ENCODE peak calls at places on chromosome 6, in four cellular contexts. One of them, this sample, is unnamed.

GRCh38 chr6:157328108-157328692 is 4.9 kb upstream of the TMEM242 start:
- DNase-seq in WTC11: no peak
- DNase-seq in KBM-7: no peak
- DNase-seq in activated CD4-positive, CD25-positive, alpha-beta regulatory T cell: no peak
- DNase-seq in this sample: no peak

GRCh38 chr6:42028234-42029061 is 21.9 kb upstream of the TAF8 start:
- DNase-seq in WTC11: no peak
- DNase-seq in KBM-7: peak
- DNase-seq in activated CD4-positive, CD25-positive, alpha-beta regulatory T cell: no peak
- DNase-seq in this sample: no peak

GRCh38 chr6:117951783-117952182 is 44.7 kb downstream of the SLC35F1 start:
- DNase-seq in WTC11: peak
- DNase-seq in KBM-7: no peak
- DNase-seq in activated CD4-positive, CD25-positive, alpha-beta regulatory T cell: no peak
- DNase-seq in this sample: no peak

GRCh38 chr6:130907687-130908086 is 80.5 kb downstream of the SMLR1 start:
- DNase-seq in WTC11: no peak
- DNase-seq in KBM-7: no peak
- DNase-seq in activated CD4-positive, CD25-positive, alpha-beta regulatory T cell: no peak
- DNase-seq in this sample: no peak

GRCh38 chr6:83442752-83443151 is 11.9 kb upstream of the ME1 start:
- DNase-seq in WTC11: no peak
- DNase-seq in KBM-7: peak
- DNase-seq in activated CD4-positive, CD25-positive, alpha-beta regulatory T cell: no peak
- DNase-seq in this sample: no peak

GRCh38 chr6:90216081-90216977 is 80.3 kb downstream of the BACH2 start:
- DNase-seq in WTC11: peak
- DNase-seq in KBM-7: no peak
- DNase-seq in activated CD4-positive, CD25-positive, alpha-beta regulatory T cell: no peak
- DNase-seq in this sample: no peak

GRCh38 chr6:72720464-72720863 is 98.6 kb downstream of the KCNQ5 start:
- DNase-seq in WTC11: no peak
- DNase-seq in KBM-7: no peak
- DNase-seq in activated CD4-positive, CD25-positive, alpha-beta regulatory T cell: no peak
- DNase-seq in this sample: no peak

GRCh38 chr6:167968091-167968490 is 29.4 kb upstream of the KIF25 start:
- DNase-seq in WTC11: peak
- DNase-seq in KBM-7: peak
- DNase-seq in activated CD4-positive, CD25-positive, alpha-beta regulatory T cell: no peak
- DNase-seq in this sample: no peak

GRCh38 chr6:167840526-167841179 is 13.9 kb downstream of the AFDN start:
- DNase-seq in WTC11: no peak
- DNase-seq in KBM-7: no peak
- DNase-seq in activated CD4-positive, CD25-positive, alpha-beta regulatory T cell: no peak
- DNase-seq in this sample: no peak

GRCh38 chr6:87628881-87629280 is 38.9 kb downstream of the ORC3 start:
- DNase-seq in WTC11: no peak
- DNase-seq in KBM-7: no peak
- DNase-seq in activated CD4-positive, CD25-positive, alpha-beta regulatory T cell: no peak
- DNase-seq in this sample: no peak

GRCh38 chr6:166127624-166128472 is 39.8 kb downstream of the TBXT start:
- DNase-seq in WTC11: no peak
- DNase-seq in KBM-7: no peak
- DNase-seq in activated CD4-positive, CD25-positive, alpha-beta regulatory T cell: no peak
- DNase-seq in this sample: no peak

GRCh38 chr6:33578588-33579011 is 1.5 kb downstream of the BAK1 start:
- DNase-seq in WTC11: no peak
- DNase-seq in KBM-7: peak
- DNase-seq in activated CD4-positive, CD25-positive, alpha-beta regulatory T cell: no peak
- DNase-seq in this sample: peak

GRCh38 chr6:129552413-129552812 is 157.6 kb downstream of the ARHGAP18 start:
- DNase-seq in WTC11: no peak
- DNase-seq in KBM-7: no peak
- DNase-seq in activated CD4-positive, CD25-positive, alpha-beta regulatory T cell: no peak
- DNase-seq in this sample: no peak

GRCh38 chr6:33583591-33584155 is 3.6 kb upstream of the BAK1 start:
- DNase-seq in WTC11: peak
- DNase-seq in KBM-7: peak
- DNase-seq in activated CD4-positive, CD25-positive, alpha-beta regulatory T cell: no peak
- DNase-seq in this sample: no peak

GRCh38 chr6:118869350-118869749 is 24.6 kb upstream of the ASF1A start:
- DNase-seq in WTC11: no peak
- DNase-seq in KBM-7: no peak
- DNase-seq in activated CD4-positive, CD25-positive, alpha-beta regulatory T cell: no peak
- DNase-seq in this sample: no peak

GRCh38 chr6:17965397-17965796 is 22.0 kb downstream of the KIF13A start:
- DNase-seq in WTC11: no peak
- DNase-seq in KBM-7: no peak
- DNase-seq in activated CD4-positive, CD25-positive, alpha-beta regulatory T cell: no peak
- DNase-seq in this sample: no peak

GRCh38 chr6:38167598-38167997 is 348.1 kb downstream of the ZFAND3 start:
- DNase-seq in WTC11: no peak
- DNase-seq in KBM-7: no peak
- DNase-seq in activated CD4-positive, CD25-positive, alpha-beta regulatory T cell: no peak
- DNase-seq in this sample: no peak

GRCh38 chr6:3849681-3850450 is 693 bp downstream of the FAM50B start:
- DNase-seq in WTC11: no peak
- DNase-seq in KBM-7: no peak
- DNase-seq in activated CD4-positive, CD25-positive, alpha-beta regulatory T cell: no peak
- DNase-seq in this sample: no peak

GRCh38 chr6:2185056-2185455 is 60.3 kb downstream of the GMDS start:
- DNase-seq in WTC11: no peak
- DNase-seq in KBM-7: no peak
- DNase-seq in activated CD4-positive, CD25-positive, alpha-beta regulatory T cell: no peak
- DNase-seq in this sample: no peak

GRCh38 chr6:54063228-54063539 is 48.1 kb upstream of the MLIP start:
- DNase-seq in WTC11: no peak
- DNase-seq in KBM-7: no peak
- DNase-seq in activated CD4-positive, CD25-positive, alpha-beta regulatory T cell: no peak
- DNase-seq in this sample: no peak

GRCh38 chr6:116572162-116572561 is 858 bp downstream of the RWDD1 start:
- DNase-seq in WTC11: no peak
- DNase-seq in KBM-7: peak
- DNase-seq in activated CD4-positive, CD25-positive, alpha-beta regulatory T cell: no peak
- DNase-seq in this sample: no peak

GRCh38 chr6:148343383-148343782 is 745 bp downstream of the SASH1 start:
- DNase-seq in WTC11: no peak
- DNase-seq in KBM-7: no peak
- DNase-seq in activated CD4-positive, CD25-positive, alpha-beta regulatory T cell: no peak
- DNase-seq in this sample: no peak

GRCh38 chr6:89520730-89521129 is 87.8 kb downstream of the ANKRD6 start:
- DNase-seq in WTC11: no peak
- DNase-seq in KBM-7: no peak
- DNase-seq in activated CD4-positive, CD25-positive, alpha-beta regulatory T cell: no peak
- DNase-seq in this sample: no peak

This sample was measured in central memory CD8-positive, alpha-beta T cell.